ENCODE peak calls at places on chromosomes 12 and 14, in ten cellular contexts. I is right lobe of liver; L is posterior cingulate gyrus; W is stimulated activated CD8-positive, alpha-beta memory T cell treated with anti-CD3 and anti-CD28 coated beads, Interleukin-4, amount 100 ng/mL, for 1 hour; Z is lower leg skin; V is amniotic stem cell; M is stimulated activated CD4-positive, alpha-beta T cell treated with anti-CD3 and anti-CD28 coated beads, Interleukin-4, amount 100 ng/mL, for 24 hours; X is epithelial cell of esophagus; E is mammary epithelial cell; K is NCI-H774. T is an unnamed sample.

GRCh38 chr14:49306152-49306751 is 279.9 kb downstream of the RPS29 start:
- DNase-seq in Z (no peak), I (no peak), M (no peak), E (peak; percentile 6), W (no peak), K (no peak), X (peak; percentile 16), L (no peak), V (no peak), T (no peak)

GRCh38 chr14:66918527-66918926 is 270.7 kb upstream of the GARIN2 start:
- DNase-seq in K (no peak), I (no peak), L (no peak), W (no peak), M (no peak), V (no peak), E (no peak), Z (no peak), X (no peak), T (no peak)

GRCh38 chr12:121933522-121934317 is 15.3 kb downstream of the CFAP251 start:
- DNase-seq in K (no peak), V (no peak), E (no peak), I (no peak), Z (no peak), M (no peak), X (peak; percentile 56), W (no peak), L (no peak), T (no peak)

GRCh38 chr12:12147111-12147510 is 76.4 kb downstream of the BCL2L14 start:
- DNase-seq in K (no peak), M (no peak), V (no peak), I (no peak), L (no peak), Z (no peak), W (no peak), E (no peak), X (no peak), T (no peak)

GRCh38 chr12:25829192-25829591 is 129.3 kb upstream of the RASSF8 start:
- DNase-seq in Z (no peak), E (peak; percentile 82), M (no peak), I (no peak), X (peak; percentile 81), W (no peak), V (peak; percentile 94), L (no peak), K (no peak), T (peak; percentile 84)

GRCh38 chr12:119869720-119870119 is 7.4 kb downstream of the CIT start:
- DNase-seq in W (no peak), I (no peak), Z (no peak), V (peak; percentile 31), L (no peak), E (peak; percentile 88), X (peak; percentile 92), M (no peak), K (no peak), T (no peak)

GRCh38 chr14:105315211-105315721 is 718 bp downstream of the PACS2 start:
- DNase-seq in L (no peak), I (peak; percentile 57), M (peak; percentile 26), K (no peak), X (peak; percentile 48), W (peak; percentile 24), E (peak; percentile 52), Z (peak; percentile 92), V (no peak), T (no peak)

GRCh38 chr12:5861426-5861825 is 83.6 kb downstream of the ANO2 start:
- DNase-seq in Z (peak; percentile 65), K (no peak), M (no peak), E (no peak), L (no peak), W (no peak), V (no peak), X (no peak), I (no peak), T (no peak)

GRCh38 chr12:121568971-121569808 is 11.6 kb downstream of the KDM2B start:
- DNase-seq in E (no peak), V (no peak), M (no peak), K (no peak), Z (no peak), X (no peak), I (no peak), L (no peak), W (no peak), T (no peak)

GRCh38 chr14:34348592-34348991 is 113.4 kb downstream of the SPTSSA start:
- DNase-seq in W (no peak), L (no peak), Z (no peak), X (no peak), K (no peak), V (no peak), I (no peak), E (no peak), M (no peak), T (no peak)

GRCh38 chr12:92068441-92068840 is 77.2 kb downstream of the BTG1 start:
- DNase-seq in X (no peak), Z (no peak), V (no peak), L (no peak), E (no peak), W (no peak), K (peak; percentile 61), I (no peak), M (no peak), T (no peak)

GRCh38 chr12:24297516-24297915 is 348.0 kb upstream of the SOX5 start:
- DNase-seq in X (no peak), Z (no peak), M (no peak), V (no peak), I (no peak), E (no peak), K (no peak), W (no peak), L (no peak), T (no peak)

GRCh38 chr14:102749833-102750775 is 27.1 kb upstream of the TRAF3 start:
- DNase-seq in K (peak; percentile 80), E (no peak), X (no peak), V (no peak), I (no peak), M (no peak), L (no peak), W (no peak), Z (no peak), T (no peak)

GRCh38 chr14:89237923-89238529 is 179.0 kb downstream of the FOXN3 start:
- DNase-seq in Z (no peak), M (no peak), E (peak; percentile 6), L (no peak), V (no peak), W (no peak), X (peak; percentile 26), I (no peak), K (no peak), T (no peak)

GRCh38 chr12:125024949-125025563 is 31.6 kb downstream of the BRI3BP start:
- DNase-seq in K (no peak), L (no peak), I (no peak), V (no peak), W (no peak), E (no peak), Z (no peak), M (no peak), X (no peak), T (no peak)

GRCh38 chr14:49961270-49962222 is 68.7 kb downstream of the ARF6 start:
- DNase-seq in I (no peak), L (no peak), W (no peak), X (peak; percentile 85), Z (peak; percentile 66), M (no peak), E (peak; percentile 76), V (no peak), K (no peak), T (no peak)

GRCh38 chr14:101927859-101928258 is 36.5 kb upstream of the DYNC1H1 start:
- DNase-seq in M (peak; percentile 11), V (peak; percentile 91), I (no peak), Z (peak; percentile 94), W (no peak), E (peak; percentile 60), K (no peak), X (peak; percentile 12), L (no peak), T (peak; percentile 36)

GRCh38 chr14:56094063-56094462 is 24.1 kb upstream of the PELI2 start:
- DNase-seq in E (no peak), Z (no peak), M (no peak), I (no peak), L (no peak), V (no peak), W (no peak), X (no peak), K (no peak), T (no peak)

GRCh38 chr14:59018978-59019377 is 169.5 kb upstream of the DAAM1 start:
- DNase-seq in M (no peak), I (no peak), E (no peak), L (no peak), W (no peak), X (peak; percentile 9), Z (no peak), V (no peak), K (no peak), T (no peak)

GRCh38 chr12:23473071-23473470 is 476.4 kb downstream of the SOX5 start:
- DNase-seq in V (no peak), K (no peak), Z (no peak), M (no peak), L (no peak), I (no peak), E (no peak), W (no peak), X (no peak), T (no peak)

GRCh38 chr14:95098984-95099599 is 58.2 kb downstream of the DICER1 start:
- DNase-seq in X (peak; percentile 72), V (peak; percentile 46), M (peak; percentile 24), W (no peak), Z (peak; percentile 91), I (no peak), L (peak; percentile 67), E (peak; percentile 49), K (peak; percentile 28), T (no peak)

GRCh38 chr14:25381498-25381897 is 331.6 kb upstream of the STXBP6 start:
- DNase-seq in K (no peak), X (no peak), M (no peak), V (no peak), I (no peak), L (no peak), E (no peak), W (no peak), Z (no peak), T (no peak)

GRCh38 chr12:63276537-63277365 is 125.8 kb upstream of the AVPR1A start:
- DNase-seq in W (no peak), X (peak; percentile 64), V (no peak), E (peak; percentile 37), M (no peak), I (peak; percentile 73), Z (no peak), K (peak; percentile 54), L (peak; percentile 14), T (no peak)

GRCh38 chr14:81400202-81400678 is at the start of gene STON2:
- DNase-seq in V (no peak), W (no peak), M (peak; percentile 8), E (peak; percentile 98), K (no peak), L (no peak), X (peak; percentile 93), Z (peak; percentile 87), I (no peak), T (no peak)

GRCh38 chr12:53709671-53710070 is 17.6 kb downstream of the CALCOCO1 start:
- DNase-seq in L (no peak), Z (no peak), X (no peak), I (no peak), E (no peak), M (no peak), K (no peak), W (no peak), V (no peak), T (no peak)

GRCh38 chr14:24234095-24235020 is 1.6 kb downstream of the GMPR2 start:
- DNase-seq in W (no peak), X (no peak), K (no peak), E (no peak), M (no peak), I (no peak), V (no peak), L (no peak), Z (no peak), T (no peak)

GRCh38 chr12:79690606-79691298 is at the start of gene PAWR:
- DNase-seq in E (peak; percentile 87), V (no peak), K (peak; percentile 95), L (peak; percentile 21), M (no peak), I (peak; percentile 87), Z (peak; percentile 92), W (no peak), X (peak; percentile 89), T (peak; percentile 45)

GRCh38 chr12:109804820-109805761 is 28.1 kb downstream of the TRPV4 start:
- DNase-seq in X (peak; percentile 61), W (peak; percentile 48), K (peak; percentile 40), M (peak; percentile 68), Z (peak; percentile 94), L (peak; percentile 78), E (peak; percentile 35), V (no peak), I (peak; percentile 75), T (no peak)